ENCODE peak calls at places on chromosomes 1 and 21, in six cellular contexts. H is PC-3, L is AG09309, T is DMS153, X is H1, B is amniotic stem cell. E is an unnamed sample.

GRCh38 chr1:214660900-214661299 is 57.9 kb downstream of the CENPF start:
- DNase-seq in H (peak; percentile 31), L (peak; percentile 86), T (no peak), X (no peak), B (no peak), E (no peak)

GRCh38 chr1:203289281-203289981 is 15.9 kb upstream of the BTG2 start:
- DNase-seq in H (no peak), L (no peak), T (peak; percentile 27), X (no peak), B (no peak), E (no peak)

GRCh38 chr1:94884101-94884875 is 42.6 kb downstream of the CNN3 start:
- DNase-seq in H (peak; percentile 57), L (no peak), T (peak; percentile 30), X (peak; percentile 52), B (peak; percentile 59), E (no peak)

GRCh38 chr1:67201891-67202290 is 35.6 kb downstream of the IL23R start:
- DNase-seq in H (peak; percentile 27), L (no peak), T (no peak), X (no peak), B (no peak), E (no peak)

GRCh38 chr1:185355947-185356346 is 38.9 kb upstream of the IVNS1ABP start:
- DNase-seq in H (no peak), L (no peak), T (no peak), X (no peak), B (no peak), E (no peak)

GRCh38 chr1:204507317-204508105 is 8.7 kb upstream of the MDM4 start:
- DNase-seq in H (peak; percentile 86), L (no peak), T (peak; percentile 46), X (peak; percentile 88), B (no peak), E (no peak)

GRCh38 chr1:241396747-241397691 is 40.0 kb upstream of the RGS7 start:
- DNase-seq in H (peak; percentile 60), L (no peak), T (no peak), X (no peak), B (no peak), E (no peak)

GRCh38 chr21:34157456-34158025 is 84.2 kb downstream of the MRPS6 start:
- DNase-seq in H (no peak), L (no peak), T (no peak), X (no peak), B (no peak), E (no peak)

GRCh38 chr1:8324176-8324810 is 6.4 kb downstream of the SLC45A1 start:
- DNase-seq in H (no peak), L (no peak), T (no peak), X (no peak), B (no peak), E (no peak)

GRCh38 chr1:9824702-9825089 is 931 bp upstream of the CLSTN1 start:
- DNase-seq in H (no peak), L (no peak), T (no peak), X (peak; percentile 52), B (no peak), E (no peak)

GRCh38 chr1:3539707-3540425 is 71.4 kb downstream of the MEGF6 start:
- DNase-seq in H (no peak), L (no peak), T (no peak), X (no peak), B (no peak), E (no peak)

GRCh38 chr1:245260116-245260882 is 105.5 kb downstream of the KIF26B start:
- DNase-seq in H (no peak), L (no peak), T (no peak), X (peak; percentile 30), B (no peak), E (no peak)

GRCh38 chr1:47887959-47888629 is 109.1 kb downstream of the TRABD2B start:
- DNase-seq in H (no peak), L (no peak), T (no peak), X (no peak), B (no peak), E (no peak)

GRCh38 chr1:164617607-164618564 is 58.9 kb downstream of the PBX1 start:
- DNase-seq in H (peak; percentile 70), L (no peak), T (no peak), X (peak; percentile 72), B (no peak), E (peak; percentile 64)

GRCh38 chr1:117093870-117094621 is 27.5 kb downstream of the TRIM45 start:
- DNase-seq in H (peak; percentile 52), L (no peak), T (no peak), X (no peak), B (peak; percentile 11), E (no peak)

GRCh38 chr1:216686860-216687545 is 36.2 kb downstream of the ESRRG start:
- DNase-seq in H (peak; percentile 30), L (no peak), T (no peak), X (no peak), B (no peak), E (no peak)

GRCh38 chr1:94121411-94121821 is 468 bp upstream of the ABCA4 start:
- DNase-seq in H (no peak), L (no peak), T (no peak), X (no peak), B (no peak), E (no peak)

GRCh38 chr1:62783736-62784508 is at the start of gene ATG4C:
- DNase-seq in H (peak; percentile 94), L (peak; percentile 90), T (peak; percentile 95), X (peak; percentile 89), B (peak; percentile 93), E (peak; percentile 94)

GRCh38 chr1:243316366-243316989 is 60.6 kb downstream of the SDCCAG8 start:
- DNase-seq in H (no peak), L (no peak), T (no peak), X (no peak), B (no peak), E (no peak)

GRCh38 chr1:8712413-8713229 is 104.8 kb downstream of the RERE start:
- DNase-seq in H (peak; percentile 88), L (peak; percentile 86), T (peak; percentile 100), X (no peak), B (peak; percentile 61), E (peak; percentile 96)

E was measured in NCI-H748 treated with DMSO at 0.1 percent for 48 hours.